ENCODE peak calls at places on chromosomes 12 and 14, in four cellular contexts. One of them, this sample, is unnamed.

GRCh38 chr14:24083462-24083861 is 10.6 kb upstream of the PCK2 start:
- DNase-seq in stomach: no peak
- DNase-seq in transverse colon: no peak
- DNase-seq in breast epithelium: no peak
- DNase-seq in this sample: no peak

GRCh38 chr14:95269493-95269892 is 50.2 kb downstream of the CLMN start:
- DNase-seq in transverse colon: no peak
- DNase-seq in stomach: no peak
- DNase-seq in breast epithelium: no peak
- DNase-seq in this sample: no peak

GRCh38 chr14:89360277-89360676 is 56.8 kb downstream of the FOXN3 start:
- DNase-seq in transverse colon: no peak
- DNase-seq in stomach: no peak
- DNase-seq in breast epithelium: no peak
- DNase-seq in this sample: no peak

GRCh38 chr12:9032202-9032964 is 43.0 kb downstream of the KLRG1 start:
- DNase-seq in transverse colon: no peak
- DNase-seq in stomach: no peak
- DNase-seq in breast epithelium: no peak
- DNase-seq in this sample: no peak

GRCh38 chr12:91610561-91610960 is 427.9 kb upstream of the DCN start:
- DNase-seq in stomach: no peak
- DNase-seq in transverse colon: no peak
- DNase-seq in breast epithelium: no peak
- DNase-seq in this sample: no peak

GRCh38 chr12:1003600-1004271 is 12.7 kb downstream of the ERC1 start:
- DNase-seq in stomach: no peak
- DNase-seq in breast epithelium: no peak
- DNase-seq in transverse colon: no peak
- DNase-seq in this sample: no peak

GRCh38 chr14:74956280-74957072 is 1.1 kb upstream of the PGF start:
- DNase-seq in breast epithelium: no peak
- DNase-seq in transverse colon: no peak
- DNase-seq in stomach: no peak
- DNase-seq in this sample: no peak

GRCh38 chr12:27965411-27965810 is 7.1 kb downstream of the PTHLH start:
- DNase-seq in stomach: no peak
- DNase-seq in breast epithelium: no peak
- DNase-seq in transverse colon: no peak
- DNase-seq in this sample: no peak

GRCh38 chr12:43347026-43347425 is 205.0 kb downstream of the ADAMTS20 start:
- DNase-seq in stomach: no peak
- DNase-seq in transverse colon: no peak
- DNase-seq in breast epithelium: no peak
- DNase-seq in this sample: no peak

GRCh38 chr14:35286707-35287106 is 5.5 kb upstream of the PSMA6 start:
- DNase-seq in stomach: no peak
- DNase-seq in transverse colon: no peak
- DNase-seq in breast epithelium: no peak
- DNase-seq in this sample: no peak

GRCh38 chr14:35289623-35290022 is 2.6 kb upstream of the PSMA6 start:
- DNase-seq in breast epithelium: no peak
- DNase-seq in stomach: no peak
- DNase-seq in transverse colon: no peak
- DNase-seq in this sample: no peak

GRCh38 chr14:35287481-35288013 is 4.6 kb upstream of the PSMA6 start:
- DNase-seq in transverse colon: peak; percentile 12
- DNase-seq in stomach: peak; percentile 59
- DNase-seq in breast epithelium: no peak
- DNase-seq in this sample: no peak

GRCh38 chr14:35285991-35286564 is 6.1 kb upstream of the PSMA6 start:
- DNase-seq in transverse colon: no peak
- DNase-seq in stomach: no peak
- DNase-seq in breast epithelium: no peak
- DNase-seq in this sample: no peak

GRCh38 chr14:35285168-35285990 is 6.8 kb upstream of the PSMA6 start:
- DNase-seq in stomach: no peak
- DNase-seq in breast epithelium: no peak
- DNase-seq in transverse colon: no peak
- DNase-seq in this sample: no peak
- H3K27ac ChIP-seq in stomach: no peak overlapping the region
- H3K27ac ChIP-seq in breast epithelium: no peak overlapping the region
- H3K27ac ChIP-seq in transverse colon: peak overlapping the region; percentile 2
- H3K27ac ChIP-seq in this sample: no peak overlapping the region

GRCh38 chr14:37197421-37198272 is at the start of gene MIPOL1:
- DNase-seq in stomach: peak; percentile 88
- DNase-seq in breast epithelium: peak; percentile 78
- DNase-seq in transverse colon: peak; percentile 85
- DNase-seq in this sample: peak; percentile 92
- TF ChIP-seq POLR2A in stomach: peak; percentile 34
- TF ChIP-seq POLR2A in breast epithelium: no peak
- TF ChIP-seq POLR2A in transverse colon: peak; percentile 38
- TF ChIP-seq POLR2A in this sample: no peak

GRCh38 chr12:122853582-122854245 is 18.5 kb downstream of the HIP1R start:
- DNase-seq in stomach: no peak
- DNase-seq in transverse colon: no peak
- DNase-seq in breast epithelium: no peak
- DNase-seq in this sample: no peak

GRCh38 chr12:122851820-122852219 is 16.6 kb downstream of the HIP1R start:
- DNase-seq in transverse colon: no peak
- DNase-seq in breast epithelium: no peak
- DNase-seq in stomach: no peak
- DNase-seq in this sample: peak; percentile 66

GRCh38 chr12:122850695-122851350 is 15.6 kb downstream of the HIP1R start:
- DNase-seq in transverse colon: no peak
- DNase-seq in stomach: no peak
- DNase-seq in breast epithelium: no peak
- DNase-seq in this sample: peak; percentile 56

GRCh38 chr12:122854554-122854953 is 19.3 kb downstream of the HIP1R start:
- DNase-seq in transverse colon: no peak
- DNase-seq in stomach: no peak
- DNase-seq in breast epithelium: no peak
- DNase-seq in this sample: no peak

DNA sequence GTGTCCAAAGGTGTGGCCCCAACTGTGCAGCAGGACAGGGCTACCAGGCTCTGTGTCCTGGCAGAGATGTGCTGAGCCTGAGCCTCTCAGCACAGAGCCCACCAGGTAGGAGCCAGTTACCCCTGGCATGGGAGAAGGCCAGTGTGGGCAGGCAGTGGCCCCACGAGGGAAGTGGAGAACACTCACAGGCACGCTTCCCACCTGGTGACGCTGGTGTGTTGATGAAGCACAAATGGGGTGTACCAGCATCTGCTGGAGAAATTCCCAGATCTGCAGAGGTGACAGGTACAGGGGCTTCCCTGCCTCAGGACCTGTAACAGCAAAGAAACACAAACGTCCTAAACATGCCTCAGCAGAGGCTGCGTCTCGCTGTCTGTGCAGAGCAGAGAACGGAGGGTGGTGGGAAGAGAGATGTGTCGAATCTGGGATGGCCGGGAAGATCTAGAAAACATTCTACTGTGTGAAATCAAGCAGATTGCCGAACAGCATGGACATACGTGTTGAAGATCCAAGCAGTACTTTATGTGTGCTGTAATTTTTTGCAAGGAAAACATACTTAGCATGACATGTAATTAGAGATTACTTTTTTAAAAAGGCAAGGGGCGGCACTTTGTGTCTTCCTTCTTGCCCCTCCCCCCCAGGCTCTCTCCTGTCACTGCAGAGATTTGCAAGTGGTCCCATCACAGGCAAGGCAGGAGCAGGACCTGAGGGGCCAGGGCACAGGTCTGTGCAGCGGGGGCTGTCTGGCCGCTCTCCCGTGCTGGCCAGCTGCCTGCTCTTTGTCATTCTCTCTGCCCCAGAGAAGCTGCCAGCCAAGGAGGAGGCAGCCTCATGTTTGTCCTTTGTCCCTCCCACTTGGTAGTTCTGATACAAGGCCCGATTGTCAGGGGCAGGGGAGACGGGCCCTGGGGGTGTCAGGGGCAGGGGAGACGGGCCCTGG is 17.3 kb downstream of the HIP1R start:
- DNase-seq in stomach: no peak
- DNase-seq in transverse colon: no peak
- DNase-seq in breast epithelium: no peak
- DNase-seq in this sample: no peak
- TF ChIP-seq POLR2AphosphoS5 in stomach: no peak
- TF ChIP-seq POLR2AphosphoS5 in transverse colon: no peak
- TF ChIP-seq POLR2AphosphoS5 in breast epithelium: no peak
- TF ChIP-seq POLR2AphosphoS5 in this sample: no peak

GRCh38 chr14:75989134-75989533 is 3.6 kb downstream of the IFT43 start:
- DNase-seq in transverse colon: peak; percentile 20
- DNase-seq in breast epithelium: no peak
- DNase-seq in stomach: no peak
- DNase-seq in this sample: peak; percentile 84
- H3K27ac ChIP-seq in transverse colon: peak overlapping the region; percentile 47
- H3K27ac ChIP-seq in breast epithelium: peak overlapping the region; percentile 37
- H3K27ac ChIP-seq in stomach: no peak overlapping the region
- H3K27ac ChIP-seq in this sample: peak overlapping the region; percentile 99

GRCh38 chr14:22774011-22774706 is 7.7 kb downstream of the OXA1L start:
- DNase-seq in breast epithelium: no peak
- DNase-seq in transverse colon: no peak
- DNase-seq in stomach: no peak
- DNase-seq in this sample: no peak
- TF ChIP-seq POLR2A in breast epithelium: no peak
- TF ChIP-seq POLR2A in transverse colon: no peak
- TF ChIP-seq POLR2A in stomach: no peak
- TF ChIP-seq POLR2A in this sample: no peak

GRCh38 chr12:121079736-121080272 is 40.8 kb upstream of the OASL start:
- DNase-seq in transverse colon: no peak
- DNase-seq in stomach: no peak
- DNase-seq in breast epithelium: no peak
- DNase-seq in this sample: no peak

GRCh38 chr12:121085842-121086353 is 46.8 kb upstream of the P2RX7 start:
- DNase-seq in transverse colon: no peak
- DNase-seq in stomach: no peak
- DNase-seq in breast epithelium: no peak
- DNase-seq in this sample: no peak

GRCh38 chr12:121085113-121085841 is 46.2 kb upstream of the OASL start:
- DNase-seq in stomach: no peak
- DNase-seq in transverse colon: no peak
- DNase-seq in breast epithelium: no peak
- DNase-seq in this sample: no peak

GRCh38 chr12:121084229-121084628 is 45.2 kb upstream of the OASL start:
- DNase-seq in breast epithelium: no peak
- DNase-seq in transverse colon: no peak
- DNase-seq in stomach: no peak
- DNase-seq in this sample: no peak

GRCh38 chr12:121080909-121081308 is 41.9 kb upstream of the OASL start:
- DNase-seq in stomach: no peak
- DNase-seq in breast epithelium: no peak
- DNase-seq in transverse colon: no peak
- DNase-seq in this sample: no peak
- TF ChIP-seq POLR2AphosphoS5 in stomach: no peak
- TF ChIP-seq POLR2AphosphoS5 in breast epithelium: no peak
- TF ChIP-seq POLR2AphosphoS5 in transverse colon: no peak
- TF ChIP-seq POLR2AphosphoS5 in this sample: no peak

DNA sequence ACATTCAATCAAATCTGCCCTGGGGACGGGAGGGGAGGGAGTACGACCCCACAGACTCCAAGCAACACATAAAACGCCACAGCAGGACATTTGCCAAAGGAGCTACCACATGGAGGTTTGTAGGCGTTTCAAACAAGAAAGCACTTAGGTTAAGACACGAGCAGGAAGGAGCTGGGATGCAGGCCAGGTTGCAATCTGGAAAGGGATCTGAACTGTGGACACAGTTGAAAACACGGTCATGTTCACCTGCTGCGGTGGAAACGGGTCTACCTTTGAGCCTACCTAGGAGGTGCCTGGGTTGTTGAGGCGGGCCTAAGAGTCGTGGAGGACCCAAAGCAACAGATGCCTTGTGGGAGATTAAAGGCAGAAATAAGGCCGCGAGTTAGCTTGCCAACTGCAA is 18.4 kb downstream of the PRKAB1 start:
- DNase-seq in stomach: peak; percentile 85
- DNase-seq in transverse colon: no peak
- DNase-seq in breast epithelium: peak; percentile 77
- DNase-seq in this sample: no peak
- H3K27ac ChIP-seq in stomach: peak overlapping the region; percentile 78
- H3K27ac ChIP-seq in transverse colon: peak overlapping the region; percentile 82
- H3K27ac ChIP-seq in breast epithelium: no peak overlapping the region
- H3K27ac ChIP-seq in this sample: no peak overlapping the region